ENCODE peak calls at places on chromosomes 16 and 17, in seven cellular contexts. P is uterus, A is psoas muscle, W is lung, G is heart left ventricle, I is endodermal cell, J is tibial nerve. D is an unnamed sample.

GRCh38 chr17:19344311-19345066 is 18.0 kb downstream of the B9D1 start:
- DNase-seq in P (peak), A (peak), W (no peak), G (no peak), I (peak), J (no peak), D (peak)

GRCh38 chr16:1908081-1908633 is 10.1 kb downstream of the HS3ST6 start:
- DNase-seq in P (no peak), A (no peak), W (no peak), G (no peak), I (no peak), J (no peak), D (no peak)

GRCh38 chr17:59139939-59140338 is 15.0 kb downstream of the SKA2 start:
- DNase-seq in P (no peak), A (no peak), W (no peak), G (no peak), I (no peak), J (no peak), D (no peak)

GRCh38 chr16:969508-970378 is 1.0 kb downstream of the LMF1 start:
- DNase-seq in P (no peak), A (peak), W (no peak), G (peak), I (no peak), J (no peak), D (no peak)

GRCh38 chr16:68434654-68435210 is 13.6 kb downstream of the SMPD3 start:
- DNase-seq in P (no peak), A (no peak), W (no peak), G (no peak), I (no peak), J (no peak), D (no peak)

GRCh38 chr17:82332669-82333278 is 792 bp downstream of the SECTM1 start:
- DNase-seq in P (peak), A (no peak), W (peak), G (peak), I (no peak), J (no peak), D (no peak)

GRCh38 chr16:13333336-13333735 is 431.9 kb downstream of the SHISA9 start:
- DNase-seq in P (no peak), A (no peak), W (no peak), G (no peak), I (no peak), J (no peak), D (no peak)

GRCh38 chr17:10579270-10579669 is 29.8 kb upstream of the MYH2 start:
- DNase-seq in P (no peak), A (no peak), W (no peak), G (no peak), I (no peak), J (no peak), D (no peak)

GRCh38 chr17:83125515-83126274 is 46.3 kb downstream of the METRNL start:
- DNase-seq in P (no peak), A (peak), W (no peak), G (no peak), I (peak), J (peak), D (peak)

GRCh38 chr16:85383836-85384825 is 229.0 kb upstream of the GSE1 start:
- DNase-seq in P (no peak), A (peak), W (no peak), G (no peak), I (no peak), J (no peak), D (no peak)

GRCh38 chr17:17682737-17683675 is 1.7 kb downstream of the RAI1 start:
- DNase-seq in P (peak), A (peak), W (peak), G (peak), I (peak), J (no peak), D (no peak)

GRCh38 chr17:17685775-17686291 is 4.6 kb downstream of the RAI1 start:
- DNase-seq in P (no peak), A (no peak), W (peak), G (no peak), I (peak), J (no peak), D (no peak)

GRCh38 chr17:17682293-17682736 is 1.1 kb downstream of the RAI1 start:
- DNase-seq in P (peak), A (no peak), W (no peak), G (peak), I (peak), J (no peak), D (no peak)

GRCh38 chr17:17684901-17685774 is 3.9 kb downstream of the RAI1 start:
- DNase-seq in P (no peak), A (no peak), W (peak), G (peak), I (peak), J (no peak), D (no peak)

DNA sequence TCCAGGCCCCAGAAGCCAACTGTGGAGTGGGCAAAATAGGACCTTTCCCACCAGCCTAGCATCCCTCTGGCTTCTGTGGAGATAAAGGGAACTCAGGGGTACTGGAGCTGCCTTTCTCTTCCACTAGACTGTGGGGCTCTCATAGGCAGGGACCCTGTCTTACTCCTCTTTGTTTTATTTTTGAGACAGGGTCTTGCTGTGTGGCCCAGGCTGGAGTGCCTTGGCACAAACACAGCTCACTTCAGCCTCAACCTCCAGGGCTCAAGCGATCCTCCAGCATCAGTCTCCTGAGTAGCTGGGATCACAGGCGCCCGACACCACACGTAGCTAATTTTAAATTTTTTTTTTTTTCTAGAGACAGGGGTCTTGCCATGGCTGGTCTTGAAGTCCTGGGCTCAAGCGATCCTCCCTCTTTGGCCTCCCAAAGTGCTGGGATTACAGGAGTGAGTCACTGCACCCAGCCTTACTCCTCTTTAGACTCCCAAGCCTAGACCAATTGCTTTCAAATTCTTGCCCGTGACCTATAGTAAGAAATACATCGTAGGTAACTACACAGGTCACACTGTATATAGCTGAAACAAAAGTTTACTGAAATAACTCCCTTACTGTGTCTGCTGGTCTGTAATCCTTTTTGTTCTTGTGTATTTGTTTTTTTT is 2.6 kb downstream of the RAI1 start:
- DNase-seq in P (no peak), A (no peak), W (no peak), G (no peak), I (no peak), J (no peak), D (no peak)
- H3K4me3 ChIP-seq in P (no peak), A (peak), W (no peak), G (peak), I (peak), J (no peak), D (peak)

GRCh38 chr17:57948169-57948554 is 7.0 kb downstream of the CUEDC1 start:
- DNase-seq in P (peak), A (peak), W (no peak), G (no peak), I (no peak), J (no peak), D (no peak)
- H3K27ac ChIP-seq in P (peak), A (peak), W (peak), G (peak), I (peak), J (peak), D (peak)

GRCh38 chr17:72004011-72004427 is 116.8 kb upstream of the SOX9 start:
- DNase-seq in P (no peak), A (no peak), W (no peak), G (no peak), I (no peak), J (no peak), D (no peak)

GRCh38 chr17:72008236-72008874 is 112.5 kb upstream of the SOX9 start:
- DNase-seq in P (no peak), A (no peak), W (no peak), G (no peak), I (no peak), J (no peak), D (no peak)

GRCh38 chr17:72004476-72005331 is 116.1 kb upstream of the SOX9 start:
- DNase-seq in P (no peak), A (no peak), W (no peak), G (no peak), I (no peak), J (no peak), D (no peak)

DNA sequence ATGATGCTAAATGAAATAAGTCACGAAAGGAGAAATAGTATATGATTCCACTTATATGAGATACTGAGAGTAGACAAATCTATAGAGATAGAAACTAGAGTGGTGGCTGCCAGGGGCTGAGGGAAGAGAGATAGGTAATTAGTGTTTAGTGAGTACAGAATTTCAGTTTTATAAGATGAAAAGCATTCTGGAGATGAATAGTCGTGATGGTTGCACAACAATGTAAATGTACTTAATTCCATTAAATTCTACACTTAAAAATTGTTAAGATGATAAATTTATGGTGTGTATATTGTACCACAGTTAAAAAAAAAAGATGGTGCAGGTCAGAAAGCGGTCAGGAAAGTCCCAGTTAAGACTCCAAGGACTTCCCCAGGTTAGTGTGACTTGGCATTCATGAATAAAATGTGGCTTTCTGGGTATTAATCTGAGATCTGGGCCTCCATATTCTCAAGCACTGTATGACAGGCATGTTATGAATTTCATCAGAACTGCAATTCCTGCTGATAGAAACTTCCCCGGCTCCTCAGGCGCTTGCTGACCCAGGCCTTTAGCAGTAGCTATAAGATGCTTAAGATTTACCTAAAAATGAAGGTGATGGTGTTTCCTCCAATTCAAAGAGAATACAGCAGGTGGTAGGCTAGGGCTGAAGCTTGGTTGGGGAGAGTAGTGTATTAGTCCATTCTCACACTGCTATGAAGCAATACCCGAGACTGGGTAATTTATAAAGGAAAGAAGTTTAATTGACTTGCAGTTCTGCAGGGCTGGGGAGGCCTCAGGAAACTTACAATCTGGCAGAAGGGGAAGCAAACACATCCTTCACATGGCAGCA is 115.3 kb upstream of the SOX9 start:
- DNase-seq in P (no peak), A (no peak), W (no peak), G (no peak), I (no peak), J (no peak), D (no peak)
- TF ChIP-seq CTCF in P (no peak), A (no peak), W (no peak), G (no peak), I (no peak), J (no peak), D (no peak)

GRCh38 chr17:34424814-34425490 is 61.9 kb upstream of the CCL1 start:
- DNase-seq in P (no peak), A (no peak), W (no peak), G (no peak), I (peak), J (no peak), D (no peak)
- H3K4me3 ChIP-seq in P (no peak), A (no peak), W (no peak), G (no peak), I (no peak), J (no peak), D (no peak)

GRCh38 chr16:51553910-51554309 is 402.8 kb upstream of the SALL1 start:
- DNase-seq in P (no peak), A (no peak), W (no peak), G (no peak), I (no peak), J (no peak), D (no peak)
- H3K27ac ChIP-seq in P (no peak), A (no peak), W (no peak), G (no peak), I (no peak), J (no peak), D (no peak)

GRCh38 chr16:47574091-47575054 is 113.2 kb downstream of the PHKB start:
- DNase-seq in P (no peak), A (no peak), W (no peak), G (no peak), I (no peak), J (no peak), D (no peak)

GRCh38 chr16:47571711-47572110 is 110.6 kb downstream of the PHKB start:
- DNase-seq in P (no peak), A (no peak), W (no peak), G (no peak), I (no peak), J (no peak), D (no peak)

GRCh38 chr16:47567321-47567720 is 106.2 kb downstream of the PHKB start:
- DNase-seq in P (no peak), A (no peak), W (no peak), G (no peak), I (no peak), J (no peak), D (no peak)

GRCh38 chr16:47568355-47568754 is 107.2 kb downstream of the PHKB start:
- DNase-seq in P (no peak), A (no peak), W (no peak), G (no peak), I (no peak), J (no peak), D (no peak)

GRCh38 chr16:47571049-47571448 is 109.9 kb downstream of the PHKB start:
- DNase-seq in P (no peak), A (no peak), W (no peak), G (no peak), I (peak), J (no peak), D (no peak)
- TF ChIP-seq CTCF in P (no peak), A (no peak), W (no peak), G (no peak), I (peak), J (no peak), D (no peak)

GRCh38 chr16:48295493-48296281 is 48.3 kb upstream of the ABCC11 start:
- DNase-seq in P (no peak), A (no peak), W (no peak), G (no peak), I (no peak), J (no peak), D (no peak)
- H3K4me3 ChIP-seq in P (no peak), A (no peak), W (no peak), G (no peak), I (no peak), J (no peak), D (no peak)

D was measured in coronary artery.